ENCODE peak calls at places on chromosomes 16 and 17, in six cellular contexts. One of them, this sample, is unnamed.

GRCh38 chr17:47423406-47424295 is 99.9 kb downstream of the EFCAB13 start:
- DNase-seq in endothelial cell of umbilical vein: peak; percentile 15
- DNase-seq in cardiac muscle cell: peak; percentile 13
- DNase-seq in transverse colon: peak; percentile 58
- DNase-seq in heart left ventricle: no peak
- DNase-seq in OCI-LY7: no peak
- DNase-seq in this sample: peak; percentile 28

GRCh38 chr16:79805621-79806020 is 205.1 kb upstream of the MAF start:
- DNase-seq in endothelial cell of umbilical vein: no peak
- DNase-seq in cardiac muscle cell: no peak
- DNase-seq in transverse colon: no peak
- DNase-seq in heart left ventricle: no peak
- DNase-seq in OCI-LY7: no peak
- DNase-seq in this sample: no peak

GRCh38 chr16:81918927-81919326 is 92.3 kb downstream of the SDR42E1 start:
- DNase-seq in endothelial cell of umbilical vein: no peak
- DNase-seq in cardiac muscle cell: no peak
- DNase-seq in transverse colon: no peak
- DNase-seq in heart left ventricle: no peak
- DNase-seq in OCI-LY7: no peak
- DNase-seq in this sample: no peak

GRCh38 chr17:75822119-75822799 is 21.9 kb downstream of the UNC13D start:
- DNase-seq in endothelial cell of umbilical vein: no peak
- DNase-seq in cardiac muscle cell: no peak
- DNase-seq in transverse colon: peak; percentile 53
- DNase-seq in heart left ventricle: no peak
- DNase-seq in OCI-LY7: peak; percentile 58
- DNase-seq in this sample: peak; percentile 95

GRCh38 chr16:10647721-10648296 is 46.9 kb downstream of the TEKT5 start:
- DNase-seq in endothelial cell of umbilical vein: no peak
- DNase-seq in cardiac muscle cell: no peak
- DNase-seq in transverse colon: no peak
- DNase-seq in heart left ventricle: no peak
- DNase-seq in OCI-LY7: no peak
- DNase-seq in this sample: no peak

GRCh38 chr17:43380307-43380706 is 18.5 kb upstream of the ARL4D start:
- DNase-seq in endothelial cell of umbilical vein: no peak
- DNase-seq in cardiac muscle cell: no peak
- DNase-seq in transverse colon: no peak
- DNase-seq in heart left ventricle: no peak
- DNase-seq in OCI-LY7: no peak
- DNase-seq in this sample: no peak

GRCh38 chr16:52071101-52071500 is 475.8 kb downstream of the TOX3 start:
- DNase-seq in endothelial cell of umbilical vein: no peak
- DNase-seq in cardiac muscle cell: no peak
- DNase-seq in transverse colon: no peak
- DNase-seq in heart left ventricle: no peak
- DNase-seq in OCI-LY7: no peak
- DNase-seq in this sample: no peak

GRCh38 chr16:11880047-11880446 is 28.7 kb upstream of the RSL1D1 start:
- DNase-seq in endothelial cell of umbilical vein: no peak
- DNase-seq in cardiac muscle cell: no peak
- DNase-seq in transverse colon: no peak
- DNase-seq in heart left ventricle: no peak
- DNase-seq in OCI-LY7: no peak
- DNase-seq in this sample: no peak

GRCh38 chr17:9002610-9003354 is 18.5 kb upstream of the NTN1 start:
- DNase-seq in endothelial cell of umbilical vein: no peak
- DNase-seq in cardiac muscle cell: peak; percentile 18
- DNase-seq in transverse colon: no peak
- DNase-seq in heart left ventricle: peak; percentile 23
- DNase-seq in OCI-LY7: no peak
- DNase-seq in this sample: no peak

GRCh38 chr16:11667221-11667823 is 933 bp upstream of the SNN start:
- DNase-seq in endothelial cell of umbilical vein: no peak
- DNase-seq in cardiac muscle cell: no peak
- DNase-seq in transverse colon: no peak
- DNase-seq in heart left ventricle: no peak
- DNase-seq in OCI-LY7: no peak
- DNase-seq in this sample: no peak

GRCh38 chr17:13807103-13807502 is 205.4 kb upstream of the HS3ST3A1 start:
- DNase-seq in endothelial cell of umbilical vein: no peak
- DNase-seq in cardiac muscle cell: no peak
- DNase-seq in transverse colon: no peak
- DNase-seq in heart left ventricle: no peak
- DNase-seq in OCI-LY7: no peak
- DNase-seq in this sample: no peak

GRCh38 chr16:2969545-2970521 is 685 bp downstream of the PAQR4 start:
- DNase-seq in endothelial cell of umbilical vein: peak; percentile 43
- DNase-seq in cardiac muscle cell: peak; percentile 32
- DNase-seq in transverse colon: peak; percentile 68
- DNase-seq in heart left ventricle: peak; percentile 69
- DNase-seq in OCI-LY7: peak; percentile 87
- DNase-seq in this sample: peak; percentile 85

GRCh38 chr17:49045376-49045775 is 48.2 kb downstream of the IGF2BP1 start:
- DNase-seq in endothelial cell of umbilical vein: no peak
- DNase-seq in cardiac muscle cell: no peak
- DNase-seq in transverse colon: no peak
- DNase-seq in heart left ventricle: no peak
- DNase-seq in OCI-LY7: no peak
- DNase-seq in this sample: no peak

GRCh38 chr16:17939052-17939673 is 397.4 kb downstream of the NPIPA8 start:
- DNase-seq in endothelial cell of umbilical vein: no peak
- DNase-seq in cardiac muscle cell: no peak
- DNase-seq in transverse colon: no peak
- DNase-seq in heart left ventricle: no peak
- DNase-seq in OCI-LY7: no peak
- DNase-seq in this sample: no peak

GRCh38 chr16:88702364-88703210 is 3.6 kb downstream of the RNF166 start:
- DNase-seq in endothelial cell of umbilical vein: no peak
- DNase-seq in cardiac muscle cell: no peak
- DNase-seq in transverse colon: no peak
- DNase-seq in heart left ventricle: no peak
- DNase-seq in OCI-LY7: peak; percentile 32
- DNase-seq in this sample: no peak
- H3K27ac ChIP-seq in endothelial cell of umbilical vein: peak overlapping the region; percentile 69
- H3K27ac ChIP-seq in cardiac muscle cell: no peak overlapping the region
- H3K27ac ChIP-seq in transverse colon: peak overlapping the region; percentile 87
- H3K27ac ChIP-seq in heart left ventricle: peak overlapping the region; percentile 88
- H3K27ac ChIP-seq in OCI-LY7: peak overlapping the region; percentile 71
- H3K27ac ChIP-seq in this sample: no peak overlapping the region

DNA sequence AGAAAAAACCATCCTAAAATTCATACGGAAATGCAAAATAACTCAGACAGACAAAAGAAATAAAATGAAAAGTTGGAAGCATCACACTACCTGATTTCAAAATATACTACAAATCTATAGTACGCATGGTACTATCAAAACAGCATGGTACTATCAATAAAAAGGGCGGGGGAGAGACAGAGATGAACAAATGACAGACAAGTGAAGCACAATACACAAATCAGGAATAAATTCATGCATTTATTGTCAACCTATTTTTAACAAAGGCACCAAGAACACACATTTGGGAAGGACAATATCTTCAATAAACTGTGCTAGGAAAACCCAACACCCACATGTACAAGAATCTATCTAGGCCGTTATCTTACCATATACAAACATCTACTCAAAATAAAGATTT is 207.4 kb upstream of the WSB1 start:
- DNase-seq in endothelial cell of umbilical vein: no peak
- DNase-seq in cardiac muscle cell: no peak
- DNase-seq in transverse colon: no peak
- DNase-seq in heart left ventricle: no peak
- DNase-seq in OCI-LY7: no peak
- DNase-seq in this sample: no peak
- H3K9me3 ChIP-seq in endothelial cell of umbilical vein: peaks cover 1% of the 10 kb centered on the region
- H3K9me3 ChIP-seq in cardiac muscle cell: no peaks in the 10 kb centered on the region
- H3K9me3 ChIP-seq in transverse colon: no peaks in the 10 kb centered on the region
- H3K9me3 ChIP-seq in heart left ventricle: no peaks in the 10 kb centered on the region
- H3K9me3 ChIP-seq in OCI-LY7: no peaks in the 10 kb centered on the region
- H3K9me3 ChIP-seq in this sample: no peaks in the 10 kb centered on the region

GRCh38 chr16:53886482-53887378 is 182.8 kb downstream of the FTO start:
- DNase-seq in endothelial cell of umbilical vein: no peak
- DNase-seq in cardiac muscle cell: no peak
- DNase-seq in transverse colon: no peak
- DNase-seq in heart left ventricle: no peak
- DNase-seq in OCI-LY7: no peak
- DNase-seq in this sample: no peak

GRCh38 chr16:53878216-53878615 is 174.3 kb downstream of the FTO start:
- DNase-seq in endothelial cell of umbilical vein: peak; percentile 49
- DNase-seq in cardiac muscle cell: no peak
- DNase-seq in transverse colon: no peak
- DNase-seq in heart left ventricle: no peak
- DNase-seq in OCI-LY7: no peak
- DNase-seq in this sample: no peak

GRCh38 chr16:53881371-53881770 is 177.4 kb downstream of the FTO start:
- DNase-seq in endothelial cell of umbilical vein: no peak
- DNase-seq in cardiac muscle cell: peak; percentile 58
- DNase-seq in transverse colon: no peak
- DNase-seq in heart left ventricle: no peak
- DNase-seq in OCI-LY7: no peak
- DNase-seq in this sample: no peak

GRCh38 chr16:53884748-53885147 is 180.8 kb downstream of the FTO start:
- DNase-seq in endothelial cell of umbilical vein: no peak
- DNase-seq in cardiac muscle cell: no peak
- DNase-seq in transverse colon: no peak
- DNase-seq in heart left ventricle: no peak
- DNase-seq in OCI-LY7: no peak
- DNase-seq in this sample: no peak

DNA sequence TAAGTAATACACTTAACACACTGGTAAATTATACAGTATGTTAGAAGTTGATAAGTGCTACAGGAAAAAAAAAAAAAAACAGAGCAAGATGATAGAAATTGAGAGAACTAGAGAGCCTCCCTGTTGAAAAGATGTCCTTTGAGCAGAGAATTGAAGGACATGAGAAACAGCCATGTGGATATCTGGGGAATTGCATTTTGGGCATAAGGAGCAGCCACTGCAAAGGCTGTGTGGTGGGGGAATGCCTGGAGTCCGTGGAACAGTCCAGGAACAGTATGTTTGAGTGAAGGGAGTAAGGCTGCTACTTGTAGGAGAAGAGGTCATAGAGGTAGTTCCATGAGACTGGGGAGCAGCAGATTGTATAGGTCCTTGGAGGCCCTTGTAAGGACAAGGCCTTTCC is 178.4 kb downstream of the FTO start:
- DNase-seq in endothelial cell of umbilical vein: no peak
- DNase-seq in cardiac muscle cell: no peak
- DNase-seq in transverse colon: no peak
- DNase-seq in heart left ventricle: no peak
- DNase-seq in OCI-LY7: no peak
- DNase-seq in this sample: no peak
- TF ChIP-seq CTCF in endothelial cell of umbilical vein: no peak
- TF ChIP-seq CTCF in cardiac muscle cell: no peak
- TF ChIP-seq CTCF in transverse colon: no peak
- TF ChIP-seq CTCF in heart left ventricle: no peak
- TF ChIP-seq CTCF in OCI-LY7: no peak
- TF ChIP-seq CTCF in this sample: no peak

GRCh38 chr17:77320046-77320445 is 179.3 kb downstream of the SEC14L1 start:
- DNase-seq in endothelial cell of umbilical vein: no peak
- DNase-seq in cardiac muscle cell: peak; percentile 89
- DNase-seq in transverse colon: peak; percentile 32
- DNase-seq in heart left ventricle: no peak
- DNase-seq in OCI-LY7: no peak
- DNase-seq in this sample: peak; percentile 6
- H3K27ac ChIP-seq in endothelial cell of umbilical vein: no peak overlapping the region
- H3K27ac ChIP-seq in cardiac muscle cell: no peak overlapping the region
- H3K27ac ChIP-seq in transverse colon: peak overlapping the region; percentile 87
- H3K27ac ChIP-seq in heart left ventricle: peak overlapping the region; percentile 78
- H3K27ac ChIP-seq in OCI-LY7: no peak overlapping the region
- H3K27ac ChIP-seq in this sample: no peak overlapping the region

GRCh38 chr17:83151056-83151441 is 71.6 kb downstream of the METRNL start:
- DNase-seq in endothelial cell of umbilical vein: no peak
- DNase-seq in cardiac muscle cell: no peak
- DNase-seq in transverse colon: no peak
- DNase-seq in heart left ventricle: no peak
- DNase-seq in OCI-LY7: no peak
- DNase-seq in this sample: no peak
- H3K9me3 ChIP-seq in endothelial cell of umbilical vein: no peaks in the 10 kb centered on the region
- H3K9me3 ChIP-seq in cardiac muscle cell: no peaks in the 10 kb centered on the region
- H3K9me3 ChIP-seq in transverse colon: no peaks in the 10 kb centered on the region
- H3K9me3 ChIP-seq in heart left ventricle: no peaks in the 10 kb centered on the region
- H3K9me3 ChIP-seq in OCI-LY7: peaks cover 14% of the 10 kb centered on the region
- H3K9me3 ChIP-seq in this sample: no peaks in the 10 kb centered on the region

This sample was measured in body of pancreas.